ENCODE peak calls at places on chromosomes 13 and 19, in four cellular contexts. S, C, H and N are unnamed samples.

GRCh38 chr13:20749377-20749776 is 24.4 kb downstream of the EEF1AKMT1 start:
- DNase-seq in C (no peak), S (no peak), H (no peak), N (no peak)

GRCh38 chr19:12117203-12117970 is 22.8 kb downstream of the ZNF20 start:
- DNase-seq in S (no peak), H (no peak), C (peak), N (no peak)

GRCh38 chr13:47133024-47133445 is 236.2 kb upstream of the HTR2A start:
- DNase-seq in S (no peak), H (no peak), C (no peak), N (no peak)

GRCh38 chr19:30653646-30654386 is 281.6 kb downstream of the ZNF536 start:
- DNase-seq in C (no peak), H (no peak), S (no peak), N (no peak)

GRCh38 chr19:7862413-7862951 is 11.7 kb downstream of the PRR36 start:
- DNase-seq in H (no peak), S (peak), C (peak), N (peak)

GRCh38 chr19:57675881-57676280 is 5.9 kb upstream of the ZNF551 start:
- DNase-seq in C (no peak), S (no peak), H (no peak), N (no peak)

GRCh38 chr13:82791035-82791434 is 1091.2 kb downstream of the SLITRK1 start:
- DNase-seq in C (no peak), H (no peak), S (no peak), N (no peak)

GRCh38 chr13:32117696-32118095 is 86.1 kb downstream of the FRY start:
- DNase-seq in S (no peak), C (peak), H (peak), N (no peak)

GRCh38 chr13:35817642-35818576 is 313.3 kb downstream of the DCLK1 start:
- DNase-seq in S (no peak), H (no peak), C (no peak), N (no peak)

GRCh38 chr19:4067396-4068057 is 828 bp upstream of the ZBTB7A start:
- DNase-seq in H (no peak), C (no peak), S (peak), N (peak)

GRCh38 chr19:55080915-55081772 is 5.5 kb downstream of the EPS8L1 start:
- DNase-seq in H (peak), S (peak), C (peak), N (peak)

GRCh38 chr19:10316229-10317044 is 622 bp upstream of the FDX2 start:
- DNase-seq in H (no peak), S (no peak), C (peak), N (peak)

GRCh38 chr19:34480971-34481821 is at the start of gene WTIP:
- DNase-seq in C (peak), S (peak), H (no peak), N (no peak)

GRCh38 chr19:952680-953500 is 27.1 kb downstream of the ARID3A start:
- DNase-seq in C (no peak), H (no peak), S (no peak), N (no peak)

GRCh38 chr13:59468396-59468795 is 695.3 kb downstream of the DIAPH3 start:
- DNase-seq in H (no peak), C (no peak), S (no peak), N (peak)

GRCh38 chr19:5914946-5915781 is 1.1 kb downstream of the CAPS start:
- DNase-seq in C (no peak), S (no peak), H (no peak), N (no peak)
- TF ChIP-seq POLR2A in C (no peak), S (no peak), H (no peak), N (no peak)

DNA sequence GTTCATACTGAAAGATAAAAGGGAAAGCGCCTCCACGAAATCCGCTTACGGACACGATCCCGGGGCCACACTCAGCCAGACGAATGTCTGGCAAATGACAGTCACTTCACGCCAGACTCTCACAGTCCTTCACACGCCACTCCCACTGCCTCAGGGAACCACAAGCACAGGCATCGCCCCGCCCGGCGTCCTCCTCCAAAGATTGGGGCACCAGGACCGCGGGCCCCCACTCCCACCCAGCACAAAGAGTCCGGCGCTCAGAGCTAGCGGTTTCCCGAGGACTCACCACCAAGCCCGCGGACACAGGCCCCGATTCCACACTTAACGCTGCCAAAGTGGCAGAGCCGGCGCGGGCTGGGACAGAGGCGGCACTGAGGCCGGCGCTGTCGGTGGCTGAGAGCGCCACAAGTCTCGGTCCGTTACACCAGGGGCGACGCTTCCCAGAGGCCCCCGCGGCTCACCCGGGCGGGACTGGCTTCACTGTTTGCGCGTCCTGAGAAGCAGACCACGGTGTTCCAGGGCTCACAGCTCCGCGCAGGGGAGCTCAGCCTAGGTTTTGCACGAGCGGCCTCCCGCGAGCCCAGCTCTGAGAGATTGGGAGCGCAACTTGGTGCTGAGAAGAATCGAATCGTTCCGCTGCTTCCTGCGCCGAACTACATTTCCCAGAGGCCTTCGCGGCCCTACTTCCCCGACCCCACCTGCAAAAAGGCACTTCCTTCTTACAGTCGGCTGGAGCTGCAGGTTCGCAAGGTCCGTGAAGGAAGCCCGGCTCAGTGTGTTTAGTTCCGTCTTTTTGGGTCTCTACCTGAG is at the start of gene ZNF569:
- DNase-seq in H (peak), S (peak), C (peak), N (peak)
- TF ChIP-seq POLR2A in H (peak), S (peak), C (no peak), N (peak)

GRCh38 chr19:35643255-35644205 is 2.0 kb downstream of the ETV2 start:
- DNase-seq in H (peak), S (peak), C (peak), N (peak)

GRCh38 chr19:35644206-35644986 is 2.9 kb downstream of the ETV2 start:
- DNase-seq in C (peak), S (peak), H (peak), N (peak)

GRCh38 chr19:35642798-35643254 is 1.3 kb downstream of the ETV2 start:
- DNase-seq in S (no peak), C (no peak), H (no peak), N (no peak)

GRCh38 chr19:35641515-35642151 is at the start of gene ETV2:
- DNase-seq in H (no peak), C (peak), S (peak), N (peak)

DNA sequence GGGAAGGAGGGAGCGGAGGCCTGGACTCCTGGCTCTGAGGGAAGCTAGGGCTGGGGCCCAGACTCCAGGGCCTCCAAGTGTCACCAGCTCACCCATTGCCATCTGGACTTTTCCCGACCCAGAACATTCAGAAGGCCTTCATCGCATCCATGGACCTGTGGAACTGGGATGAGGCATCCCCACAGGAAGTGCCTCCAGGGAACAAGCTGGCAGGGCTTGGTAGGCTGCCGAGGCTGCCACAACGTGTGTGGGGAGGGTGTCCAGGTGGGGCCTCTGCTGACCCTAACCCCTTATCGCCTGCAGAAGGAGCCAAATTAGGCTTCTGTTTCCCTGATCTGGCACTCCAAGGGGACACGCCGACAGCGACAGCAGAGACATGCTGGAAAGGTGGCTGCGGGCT is 767 bp downstream of the ETV2 start:
- DNase-seq in S (no peak), C (no peak), H (no peak), N (no peak)
- TF ChIP-seq POLR2A in S (no peak), C (no peak), H (no peak), N (no peak)

GRCh38 chr13:98731925-98732324 is 20.5 kb downstream of the SLC15A1 start:
- DNase-seq in S (no peak), C (no peak), H (no peak), N (no peak)
- TF ChIP-seq POLR2A in S (no peak), C (no peak), H (no peak), N (no peak)

DNA sequence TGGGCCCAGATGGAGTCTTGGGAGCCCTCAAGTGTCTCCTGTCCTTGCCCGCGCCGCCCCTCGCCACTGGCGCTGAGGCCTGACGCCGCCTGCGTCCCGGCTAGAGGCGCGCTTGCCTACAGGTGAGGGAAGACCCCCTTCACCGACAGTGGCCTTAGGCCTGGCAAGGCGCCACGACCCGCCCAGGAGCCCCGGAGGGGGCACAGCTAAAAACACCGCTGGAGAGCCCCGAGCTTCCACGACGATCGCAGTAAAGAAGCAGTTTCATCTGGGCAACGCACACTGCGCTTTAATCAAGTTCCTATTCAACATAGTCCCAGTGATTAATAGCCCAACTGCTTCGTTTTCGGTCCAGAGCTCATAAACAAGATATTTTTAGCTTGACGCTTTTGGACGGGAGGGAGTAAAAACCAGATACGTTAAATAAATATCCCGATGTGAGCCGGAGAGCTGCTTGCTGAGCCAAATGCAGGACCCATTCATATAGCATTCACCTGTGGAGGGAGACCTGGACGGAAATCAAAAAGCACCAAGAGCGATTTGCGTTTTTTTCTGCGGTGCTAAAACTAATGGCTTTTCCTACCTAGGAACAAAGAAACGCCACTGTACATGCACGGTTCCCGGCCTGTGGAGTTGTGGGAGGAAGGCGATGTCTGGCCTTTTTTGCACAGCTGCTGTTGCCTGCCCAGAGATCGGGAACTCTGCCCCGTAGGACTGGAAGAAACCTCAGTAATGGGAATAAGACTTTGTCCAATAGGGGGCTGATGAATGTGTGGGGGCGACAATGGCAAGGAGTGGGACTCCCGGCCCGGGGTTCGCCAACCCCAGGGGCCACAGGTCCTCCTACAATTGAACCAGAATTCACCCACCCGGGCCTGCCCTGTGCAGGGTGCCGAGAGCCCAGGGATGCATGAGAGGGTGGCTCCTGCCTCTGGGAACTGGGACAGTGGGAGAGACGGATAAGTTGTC is 1.7 kb upstream of the CEBPA start:
- DNase-seq in S (no peak), C (no peak), H (no peak), N (no peak)
- TF ChIP-seq POLR2A in S (no peak), C (no peak), H (peak), N (no peak)